ENCODE peak calls at places on chromosomes 2 and 18, in ten cellular contexts. One of them, this sample, is unnamed.

GRCh38 chr2:232437130-232437620 is 18.8 kb upstream of the ALPI start:
- DNase-seq in glutamatergic neuron: no peak
- DNase-seq in T1000: no peak
- DNase-seq in neuronal stem cell: no peak
- DNase-seq in cerebellar nuclear complex: no peak
- DNase-seq in adrenal gland: no peak
- DNase-seq in central memory CD4-positive, alpha-beta T cell: no peak
- DNase-seq in GM10248: no peak
- DNase-seq in Karpas-422: no peak
- DNase-seq in NCI-H1092: no peak
- DNase-seq in this sample: no peak

GRCh38 chr2:85420743-85421705 is 2.5 kb downstream of the SH2D6 start:
- DNase-seq in glutamatergic neuron: peak; percentile 96
- DNase-seq in T1000: peak; percentile 75
- DNase-seq in neuronal stem cell: peak; percentile 87
- DNase-seq in cerebellar nuclear complex: peak; percentile 21
- DNase-seq in adrenal gland: peak; percentile 92
- DNase-seq in central memory CD4-positive, alpha-beta T cell: peak; percentile 75
- DNase-seq in GM10248: peak; percentile 90
- DNase-seq in Karpas-422: peak; percentile 97
- DNase-seq in NCI-H1092: peak; percentile 71
- DNase-seq in this sample: peak; percentile 43

GRCh38 chr2:23435250-23436035 is 50.5 kb downstream of the KLHL29 start:
- DNase-seq in glutamatergic neuron: no peak
- DNase-seq in T1000: no peak
- DNase-seq in neuronal stem cell: no peak
- DNase-seq in cerebellar nuclear complex: no peak
- DNase-seq in adrenal gland: peak; percentile 7
- DNase-seq in central memory CD4-positive, alpha-beta T cell: no peak
- DNase-seq in GM10248: no peak
- DNase-seq in Karpas-422: no peak
- DNase-seq in NCI-H1092: no peak
- DNase-seq in this sample: no peak

GRCh38 chr2:20487392-20488135 is 40.7 kb downstream of the RHOB start:
- DNase-seq in glutamatergic neuron: no peak
- DNase-seq in T1000: peak; percentile 43
- DNase-seq in neuronal stem cell: peak; percentile 17
- DNase-seq in cerebellar nuclear complex: no peak
- DNase-seq in adrenal gland: no peak
- DNase-seq in central memory CD4-positive, alpha-beta T cell: no peak
- DNase-seq in GM10248: no peak
- DNase-seq in Karpas-422: peak; percentile 31
- DNase-seq in NCI-H1092: no peak
- DNase-seq in this sample: no peak

GRCh38 chr2:240796543-240797499 is 23.2 kb downstream of the KIF1A start:
- DNase-seq in glutamatergic neuron: no peak
- DNase-seq in T1000: no peak
- DNase-seq in neuronal stem cell: no peak
- DNase-seq in cerebellar nuclear complex: no peak
- DNase-seq in adrenal gland: no peak
- DNase-seq in central memory CD4-positive, alpha-beta T cell: no peak
- DNase-seq in GM10248: no peak
- DNase-seq in Karpas-422: no peak
- DNase-seq in NCI-H1092: no peak
- DNase-seq in this sample: no peak

GRCh38 chr18:12442946-12443345 is 35.2 kb downstream of the PRELID3A start:
- DNase-seq in glutamatergic neuron: no peak
- DNase-seq in T1000: no peak
- DNase-seq in neuronal stem cell: no peak
- DNase-seq in cerebellar nuclear complex: no peak
- DNase-seq in adrenal gland: no peak
- DNase-seq in central memory CD4-positive, alpha-beta T cell: no peak
- DNase-seq in GM10248: no peak
- DNase-seq in Karpas-422: no peak
- DNase-seq in NCI-H1092: no peak
- DNase-seq in this sample: peak; percentile 11

GRCh38 chr2:73337828-73338227 is 44.5 kb upstream of the EGR4 start:
- DNase-seq in glutamatergic neuron: no peak
- DNase-seq in T1000: no peak
- DNase-seq in neuronal stem cell: no peak
- DNase-seq in cerebellar nuclear complex: no peak
- DNase-seq in adrenal gland: no peak
- DNase-seq in central memory CD4-positive, alpha-beta T cell: no peak
- DNase-seq in GM10248: no peak
- DNase-seq in Karpas-422: peak; percentile 67
- DNase-seq in NCI-H1092: no peak
- DNase-seq in this sample: no peak

GRCh38 chr2:130807659-130808385 is 28.9 kb upstream of the ARHGEF4 start:
- DNase-seq in glutamatergic neuron: no peak
- DNase-seq in T1000: no peak
- DNase-seq in neuronal stem cell: no peak
- DNase-seq in cerebellar nuclear complex: no peak
- DNase-seq in adrenal gland: no peak
- DNase-seq in central memory CD4-positive, alpha-beta T cell: no peak
- DNase-seq in GM10248: no peak
- DNase-seq in Karpas-422: no peak
- DNase-seq in NCI-H1092: peak; percentile 30
- DNase-seq in this sample: no peak

GRCh38 chr2:110770308-110770695 is 37.9 kb downstream of the ACOXL start:
- DNase-seq in glutamatergic neuron: no peak
- DNase-seq in T1000: no peak
- DNase-seq in neuronal stem cell: no peak
- DNase-seq in cerebellar nuclear complex: no peak
- DNase-seq in adrenal gland: no peak
- DNase-seq in central memory CD4-positive, alpha-beta T cell: no peak
- DNase-seq in GM10248: no peak
- DNase-seq in Karpas-422: no peak
- DNase-seq in NCI-H1092: peak; percentile 75
- DNase-seq in this sample: no peak

GRCh38 chr2:225937625-225938024 is 538.1 kb downstream of the NYAP2 start:
- DNase-seq in glutamatergic neuron: no peak
- DNase-seq in T1000: no peak
- DNase-seq in neuronal stem cell: no peak
- DNase-seq in cerebellar nuclear complex: no peak
- DNase-seq in adrenal gland: no peak
- DNase-seq in central memory CD4-positive, alpha-beta T cell: no peak
- DNase-seq in GM10248: no peak
- DNase-seq in Karpas-422: no peak
- DNase-seq in NCI-H1092: no peak
- DNase-seq in this sample: no peak

GRCh38 chr18:8741524-8741923 is 36.2 kb downstream of the MTCL1 start:
- DNase-seq in glutamatergic neuron: no peak
- DNase-seq in T1000: no peak
- DNase-seq in neuronal stem cell: no peak
- DNase-seq in cerebellar nuclear complex: no peak
- DNase-seq in adrenal gland: no peak
- DNase-seq in central memory CD4-positive, alpha-beta T cell: no peak
- DNase-seq in GM10248: no peak
- DNase-seq in Karpas-422: no peak
- DNase-seq in NCI-H1092: peak; percentile 39
- DNase-seq in this sample: no peak

GRCh38 chr18:46256078-46256477 is 151.9 kb downstream of the HAUS1 start:
- DNase-seq in glutamatergic neuron: no peak
- DNase-seq in T1000: no peak
- DNase-seq in neuronal stem cell: no peak
- DNase-seq in cerebellar nuclear complex: no peak
- DNase-seq in adrenal gland: no peak
- DNase-seq in central memory CD4-positive, alpha-beta T cell: no peak
- DNase-seq in GM10248: no peak
- DNase-seq in Karpas-422: no peak
- DNase-seq in NCI-H1092: no peak
- DNase-seq in this sample: no peak